ENCODE peak calls at places on chromosomes 7 and 10, in nine cellular contexts. D is GM13976, F is NCI-H446 treated with DMSO at 0.1 percent for 48 hours, R is cardiac fibroblast, I is coronary artery, M is NCI-H1930, V is WERI-Rb-1, W is NCI-H345, K is RPMI8226. N is an unnamed sample.

GRCh38 chr10:132940791-132941465 is 1.4 kb downstream of the CFAP46 start:
- DNase-seq in W (no peak), V (no peak), M (no peak), K (no peak), R (no peak), D (no peak), F (no peak), I (no peak), N (no peak)

GRCh38 chr10:42911359-42911758 is 128.8 kb downstream of the BMS1 start:
- DNase-seq in M (no peak), I (no peak), R (no peak), V (no peak), F (no peak), W (no peak), D (no peak), K (no peak), N (no peak)

GRCh38 chr10:132873395-132873794 is 69.0 kb downstream of the CFAP46 start:
- DNase-seq in F (no peak), K (no peak), D (no peak), W (no peak), V (no peak), I (no peak), M (no peak), R (no peak), N (no peak)

GRCh38 chr7:151665363-151665762 is 145.7 kb upstream of the RHEB start:
- DNase-seq in I (peak), R (peak), F (peak), W (no peak), V (no peak), M (no peak), K (no peak), D (no peak), N (no peak)

GRCh38 chr10:49290131-49290530 is 8.8 kb upstream of the C10orf71 start:
- DNase-seq in V (no peak), I (no peak), R (no peak), M (no peak), K (no peak), W (no peak), F (no peak), D (no peak), N (no peak)

GRCh38 chr10:31099664-31100063 is 68.0 kb upstream of the ZNF438 start:
- DNase-seq in D (no peak), M (no peak), W (no peak), R (no peak), F (no peak), V (no peak), I (no peak), K (no peak), N (no peak)

GRCh38 chr10:26881600-26882331 is 21.0 kb upstream of the ABI1 start:
- DNase-seq in F (peak), V (no peak), D (peak), M (no peak), W (peak), K (peak), I (no peak), R (peak), N (peak)

GRCh38 chr7:25624837-25625236 is 396.6 kb upstream of the NPVF start:
- DNase-seq in V (no peak), W (no peak), D (no peak), F (no peak), I (no peak), M (no peak), R (peak), K (no peak), N (no peak)

GRCh38 chr7:139661043-139661440 is 116.8 kb downstream of the HIPK2 start:
- DNase-seq in R (no peak), W (no peak), F (no peak), M (no peak), K (no peak), I (no peak), V (no peak), D (no peak), N (no peak)

GRCh38 chr7:139853576-139854511 is 24.8 kb downstream of the TBXAS1 start:
- DNase-seq in F (no peak), K (no peak), V (peak), W (no peak), I (peak), M (no peak), D (no peak), R (peak), N (no peak)

GRCh38 chr7:64880322-64881297 is 22.5 kb upstream of the ZNF273 start:
- DNase-seq in K (no peak), I (no peak), F (no peak), M (no peak), V (no peak), D (no peak), R (no peak), W (no peak), N (no peak)

GRCh38 chr7:29372351-29372931 is 177.9 kb downstream of the CHN2 start:
- DNase-seq in I (no peak), D (no peak), F (no peak), W (no peak), V (no peak), M (no peak), K (no peak), R (peak), N (no peak)

GRCh38 chr10:12501324-12501723 is 152.0 kb downstream of the CAMK1D start:
- DNase-seq in F (no peak), K (no peak), R (no peak), M (no peak), W (peak), D (no peak), V (no peak), I (peak), N (no peak)

GRCh38 chr10:49057481-49057880 is 57.8 kb downstream of the VSTM4 start:
- DNase-seq in K (no peak), V (no peak), R (no peak), I (no peak), F (no peak), M (no peak), D (no peak), W (no peak), N (no peak)

GRCh38 chr10:98384531-98385133 is 30.4 kb downstream of the PYROXD2 start:
- DNase-seq in W (no peak), K (no peak), M (no peak), V (no peak), F (no peak), R (no peak), D (no peak), I (no peak), N (no peak)

GRCh38 chr7:139726485-139726869 is 51.3 kb downstream of the HIPK2 start:
- DNase-seq in K (no peak), F (no peak), V (no peak), W (no peak), D (no peak), R (peak), M (no peak), I (no peak), N (no peak)

GRCh38 chr10:131107970-131108369 is 203.6 kb downstream of the TCERG1L start:
- DNase-seq in R (no peak), I (no peak), M (no peak), D (no peak), K (no peak), W (no peak), V (no peak), F (no peak), N (no peak)

GRCh38 chr7:102122026-102122425 is 164.6 kb upstream of the SH2B2 start:
- DNase-seq in M (no peak), R (peak), V (no peak), I (no peak), D (peak), K (peak), W (no peak), F (no peak), N (peak)

GRCh38 chr7:3318874-3319273 is 17.8 kb downstream of the SDK1 start:
- DNase-seq in V (no peak), M (no peak), I (no peak), K (no peak), R (no peak), W (no peak), D (no peak), F (no peak), N (no peak)